ENCODE peak calls at places on chromosomes 7 and 10, in four cellular contexts. One of them, this sample, is unnamed.

GRCh38 chr7:81190997-81191747 is 272.3 kb upstream of the SEMA3C start:
- DNase-seq in heart left ventricle: no peak
- DNase-seq in IMR-90: peak
- DNase-seq in tibial nerve: no peak
- DNase-seq in this sample: no peak

GRCh38 chr7:101950450-101951119 is 133.2 kb downstream of the CUX1 start:
- DNase-seq in tibial nerve: no peak
- DNase-seq in IMR-90: peak
- DNase-seq in heart left ventricle: no peak
- DNase-seq in this sample: no peak

GRCh38 chr7:143002856-143003255 is 24.1 kb downstream of the OR9A2 start:
- DNase-seq in tibial nerve: no peak
- DNase-seq in IMR-90: no peak
- DNase-seq in heart left ventricle: no peak
- DNase-seq in this sample: no peak

GRCh38 chr7:105790996-105791395 is 85.4 kb downstream of the ATXN7L1 start:
- DNase-seq in heart left ventricle: no peak
- DNase-seq in IMR-90: no peak
- DNase-seq in tibial nerve: no peak
- DNase-seq in this sample: no peak

GRCh38 chr7:83648464-83649241 is at the start of gene SEMA3E:
- DNase-seq in tibial nerve: peak
- DNase-seq in heart left ventricle: no peak
- DNase-seq in IMR-90: peak
- DNase-seq in this sample: peak

GRCh38 chr7:30027065-30027456 is 559 bp upstream of the FKBP14 start:
- DNase-seq in heart left ventricle: no peak
- DNase-seq in tibial nerve: no peak
- DNase-seq in IMR-90: peak
- DNase-seq in this sample: no peak

GRCh38 chr7:57245206-57245605 is 113.0 kb upstream of the ZNF479 start:
- DNase-seq in IMR-90: no peak
- DNase-seq in tibial nerve: no peak
- DNase-seq in heart left ventricle: no peak
- DNase-seq in this sample: no peak

GRCh38 chr10:42951486-42952251 is 125.2 kb upstream of the RET start:
- DNase-seq in tibial nerve: no peak
- DNase-seq in heart left ventricle: peak
- DNase-seq in IMR-90: no peak
- DNase-seq in this sample: no peak

GRCh38 chr7:44415510-44415909 is 74.9 kb downstream of the NUDCD3 start:
- DNase-seq in heart left ventricle: no peak
- DNase-seq in IMR-90: peak
- DNase-seq in tibial nerve: no peak
- DNase-seq in this sample: no peak

GRCh38 chr10:12448729-12449391 is 99.5 kb downstream of the CAMK1D start:
- DNase-seq in IMR-90: peak
- DNase-seq in heart left ventricle: no peak
- DNase-seq in tibial nerve: peak
- DNase-seq in this sample: no peak

GRCh38 chr10:97475936-97476594 is 22.2 kb downstream of the MMS19 start:
- DNase-seq in heart left ventricle: no peak
- DNase-seq in tibial nerve: no peak
- DNase-seq in IMR-90: peak
- DNase-seq in this sample: no peak

GRCh38 chr10:71877818-71878217 is 26.8 kb upstream of the PSAP start:
- DNase-seq in heart left ventricle: no peak
- DNase-seq in tibial nerve: no peak
- DNase-seq in IMR-90: no peak
- DNase-seq in this sample: no peak

GRCh38 chr7:100476903-100477870 is 1.8 kb downstream of the TSC22D4 start:
- DNase-seq in tibial nerve: no peak
- DNase-seq in heart left ventricle: no peak
- DNase-seq in IMR-90: no peak
- DNase-seq in this sample: no peak

GRCh38 chr7:95190515-95190914 is 133.8 kb downstream of the PON1 start:
- DNase-seq in IMR-90: no peak
- DNase-seq in tibial nerve: no peak
- DNase-seq in heart left ventricle: no peak
- DNase-seq in this sample: no peak

GRCh38 chr7:44706788-44707557 is 41.7 kb upstream of the ZMIZ2 start:
- DNase-seq in IMR-90: no peak
- DNase-seq in tibial nerve: no peak
- DNase-seq in heart left ventricle: no peak
- DNase-seq in this sample: peak

GRCh38 chr10:79933961-79934360 is 14.9 kb downstream of the SFTPD start:
- DNase-seq in heart left ventricle: no peak
- DNase-seq in IMR-90: no peak
- DNase-seq in tibial nerve: no peak
- DNase-seq in this sample: no peak

GRCh38 chr10:4771554-4772201 is 54.3 kb upstream of the AKR1E2 start:
- DNase-seq in tibial nerve: no peak
- DNase-seq in IMR-90: peak
- DNase-seq in heart left ventricle: no peak
- DNase-seq in this sample: no peak

GRCh38 chr7:158549834-158550700 is 37.6 kb downstream of the PTPRN2 start:
- DNase-seq in IMR-90: no peak
- DNase-seq in heart left ventricle: no peak
- DNase-seq in tibial nerve: no peak
- DNase-seq in this sample: no peak

GRCh38 chr7:87213801-87214200 is 5.7 kb downstream of the TMEM243 start:
- DNase-seq in heart left ventricle: no peak
- DNase-seq in IMR-90: no peak
- DNase-seq in tibial nerve: no peak
- DNase-seq in this sample: no peak

GRCh38 chr7:14748461-14748860 is 154.1 kb downstream of the DGKB start:
- DNase-seq in heart left ventricle: no peak
- DNase-seq in tibial nerve: no peak
- DNase-seq in IMR-90: peak
- DNase-seq in this sample: no peak

GRCh38 chr7:159048656-159049055 is 96.0 kb downstream of the VIPR2 start:
- DNase-seq in IMR-90: no peak
- DNase-seq in tibial nerve: no peak
- DNase-seq in heart left ventricle: no peak
- DNase-seq in this sample: no peak

GRCh38 chr10:21750424-21750823 is 216.4 kb downstream of the MLLT10 start:
- DNase-seq in heart left ventricle: no peak
- DNase-seq in IMR-90: no peak
- DNase-seq in tibial nerve: no peak
- DNase-seq in this sample: no peak

DNA sequence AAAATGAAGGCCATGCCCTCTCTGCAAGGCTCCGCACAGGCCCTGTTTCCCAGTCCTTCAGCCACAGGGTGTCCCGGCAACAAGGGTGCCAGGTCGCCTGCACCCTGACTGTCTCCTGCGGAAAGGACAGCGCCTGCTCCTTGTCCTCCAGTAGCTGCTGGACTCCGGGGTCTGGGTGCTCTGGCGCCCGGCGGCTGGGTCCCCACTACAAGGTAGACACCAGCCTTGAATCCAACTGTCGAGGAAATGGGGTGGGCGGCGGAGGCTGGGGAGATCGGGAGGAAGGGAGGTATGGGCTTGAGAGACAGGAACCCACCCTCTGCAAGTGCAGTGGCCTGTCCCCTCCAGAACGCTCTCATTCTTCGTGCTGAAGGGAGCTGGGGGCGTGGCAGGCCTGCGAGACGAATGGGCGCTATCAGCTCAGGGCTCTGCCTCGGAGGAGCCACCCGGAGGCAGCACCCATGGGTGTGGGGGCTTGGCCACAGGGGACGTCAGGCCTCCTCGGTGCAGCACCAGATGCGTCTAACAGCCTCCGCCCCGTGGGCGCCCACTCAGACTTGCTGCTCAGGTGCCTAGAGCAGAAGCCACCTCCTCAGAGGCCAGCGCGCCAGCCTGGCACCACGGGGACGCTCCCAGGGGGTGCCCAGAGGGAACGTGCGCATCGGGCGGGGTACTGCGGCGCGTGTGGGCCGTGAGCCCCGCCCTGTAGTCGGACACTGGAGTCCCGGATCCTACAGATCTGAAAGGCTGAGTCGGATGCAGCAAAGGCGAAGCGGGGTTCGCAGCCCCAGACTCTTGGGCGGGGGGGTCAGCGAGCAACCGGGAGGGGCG is 15.6 kb downstream of the ADAM8 start:
- DNase-seq in IMR-90: no peak
- DNase-seq in heart left ventricle: peak
- DNase-seq in tibial nerve: no peak
- DNase-seq in this sample: no peak
- TF ChIP-seq CTCF in IMR-90: no peak
- TF ChIP-seq CTCF in heart left ventricle: no peak
- TF ChIP-seq CTCF in tibial nerve: no peak
- TF ChIP-seq CTCF in this sample: no peak

GRCh38 chr7:156949541-156950380 is at the start of gene NOM1:
- DNase-seq in IMR-90: peak
- DNase-seq in tibial nerve: peak
- DNase-seq in heart left ventricle: peak
- DNase-seq in this sample: peak
- TF ChIP-seq POLR2A in IMR-90: peak
- TF ChIP-seq POLR2A in tibial nerve: no peak
- TF ChIP-seq POLR2A in heart left ventricle: no peak
- TF ChIP-seq POLR2A in this sample: no peak

GRCh38 chr10:119290301-119291036 is 83.1 kb downstream of the GRK5 start:
- DNase-seq in IMR-90: no peak
- DNase-seq in heart left ventricle: no peak
- DNase-seq in tibial nerve: no peak
- DNase-seq in this sample: no peak
- TF ChIP-seq CTCF in IMR-90: no peak
- TF ChIP-seq CTCF in heart left ventricle: no peak
- TF ChIP-seq CTCF in tibial nerve: no peak
- TF ChIP-seq CTCF in this sample: no peak

DNA sequence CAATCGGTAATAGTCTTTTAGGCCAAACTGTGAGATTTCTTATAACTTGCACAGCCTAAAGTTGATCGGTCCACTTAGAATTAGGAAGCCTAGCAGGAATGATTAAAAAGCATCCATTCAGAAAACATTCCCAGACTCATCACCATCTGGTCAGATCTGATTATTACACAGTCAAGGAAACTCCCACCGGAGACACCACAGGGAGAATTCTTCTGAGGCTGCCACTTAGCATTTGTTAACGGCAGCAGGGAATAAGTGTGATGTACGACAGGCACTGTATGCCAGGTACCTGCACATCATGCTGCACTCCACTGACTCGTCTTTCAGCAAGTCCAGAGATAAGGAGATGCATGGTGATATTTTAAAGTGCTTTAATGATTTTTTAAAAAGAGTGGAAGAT is 227.5 kb upstream of the STEAP1 start:
- DNase-seq in IMR-90: no peak
- DNase-seq in tibial nerve: no peak
- DNase-seq in heart left ventricle: no peak
- DNase-seq in this sample: no peak
- TF ChIP-seq POLR2A in IMR-90: no peak
- TF ChIP-seq POLR2A in tibial nerve: no peak
- TF ChIP-seq POLR2A in heart left ventricle: no peak
- TF ChIP-seq POLR2A in this sample: no peak